ENCODE peak calls at places on chromosomes 4 and X, in ten cellular contexts. O is tibial artery; A is CD8-positive, alpha-beta memory T cell; Z is right cardiac atrium; R is ovary; C is left ventricle myocardium inferior; L is lower lobe of right lung; M is endodermal cell; J is aorta; T is tibial nerve. Y is an unnamed sample. For H3K9me3 and H3K4me1, the result is how much of the 10 kb centered on the place peaks cover.

GRCh38 chrX:151970661-151971060 is 3.8 kb downstream of the GABRE start:
- DNase-seq in O (peak), A (no peak), Z (peak), R (peak), C (peak), L (peak), M (no peak), J (peak), T (peak), Y (peak)

GRCh38 chr4:1625600-1626138 is 58.4 kb downstream of the FAM53A start:
- DNase-seq in O (no peak), A (no peak), Z (no peak), R (no peak), C (no peak), L (no peak), M (no peak), J (no peak), T (no peak), Y (no peak)

GRCh38 chr4:39823193-39823592 is 125.3 kb downstream of the UBE2K start:
- DNase-seq in O (no peak), A (no peak), Z (no peak), R (no peak), C (no peak), L (no peak), M (no peak), J (no peak), T (no peak), Y (no peak)

GRCh38 chrX:123976671-123977316 is 15.3 kb downstream of the STAG2 start:
- DNase-seq in O (no peak), A (peak), Z (no peak), R (no peak), C (no peak), L (no peak), M (no peak), J (no peak), T (no peak), Y (no peak)

GRCh38 chr4:71962622-71963264 is 69.1 kb upstream of the NPFFR2 start:
- DNase-seq in O (no peak), A (no peak), Z (no peak), R (no peak), C (no peak), L (no peak), M (no peak), J (no peak), T (no peak), Y (no peak)

GRCh38 chrX:13937370-13938052 is 92.2 kb downstream of the GEMIN8 start:
- DNase-seq in O (no peak), A (no peak), Z (no peak), R (no peak), C (no peak), L (no peak), M (peak), J (no peak), T (no peak), Y (no peak)

GRCh38 chr4:929096-929765 is 2.9 kb downstream of the GAK start:
- DNase-seq in O (no peak), A (no peak), Z (no peak), R (no peak), C (no peak), L (no peak), M (peak), J (peak), T (no peak), Y (no peak)

GRCh38 chr4:141713771-141714445 is 77.5 kb downstream of the IL15 start:
- DNase-seq in O (no peak), A (no peak), Z (no peak), R (no peak), C (no peak), L (no peak), M (peak), J (no peak), T (no peak), Y (no peak)

GRCh38 chrX:34426334-34426733 is 230.8 kb downstream of the TMEM47 start:
- DNase-seq in O (no peak), A (no peak), Z (no peak), R (no peak), C (no peak), L (no peak), M (peak), J (no peak), T (no peak), Y (no peak)

GRCh38 chrX:56800801-56801200 is 71.8 kb downstream of the NBDY start:
- DNase-seq in O (no peak), A (peak), Z (no peak), R (no peak), C (no peak), L (no peak), M (peak), J (no peak), T (no peak), Y (no peak)

GRCh38 chrX:145910017-145910416 is 92.4 kb downstream of the SLITRK2 start:
- DNase-seq in O (no peak), A (no peak), Z (no peak), R (no peak), C (no peak), L (no peak), M (no peak), J (no peak), T (no peak), Y (no peak)

GRCh38 chr4:56840559-56840958 is 19.1 kb upstream of the SPINK2 start:
- DNase-seq in O (no peak), A (no peak), Z (no peak), R (no peak), C (no peak), L (no peak), M (no peak), J (no peak), T (no peak), Y (no peak)

GRCh38 chr4:162959056-162959455 is 207.6 kb downstream of the NAF1 start:
- DNase-seq in O (no peak), A (no peak), Z (no peak), R (no peak), C (no peak), L (no peak), M (peak), J (no peak), T (no peak), Y (no peak)

GRCh38 chr4:128346054-128346716 is 58.6 kb upstream of the PGRMC2 start:
- DNase-seq in O (no peak), A (no peak), Z (no peak), R (no peak), C (no peak), L (no peak), M (no peak), J (no peak), T (no peak), Y (no peak)

GRCh38 chr4:137370206-137370633 is 162.1 kb downstream of the PCDH18 start:
- DNase-seq in O (no peak), A (no peak), Z (no peak), R (no peak), C (no peak), L (no peak), M (no peak), J (no peak), T (no peak), Y (no peak)

GRCh38 chrX:30881390-30881789 is 7.7 kb downstream of the TAB3 start:
- DNase-seq in O (no peak), A (no peak), Z (no peak), R (no peak), C (no peak), L (no peak), M (no peak), J (no peak), T (no peak), Y (no peak)

GRCh38 chrX:41027388-41027787 is 57.9 kb upstream of the USP9X start:
- DNase-seq in O (no peak), A (no peak), Z (no peak), R (no peak), C (no peak), L (no peak), M (no peak), J (no peak), T (no peak), Y (no peak)

GRCh38 chr4:139675651-139676050 is 10.0 kb downstream of the MGST2 start:
- DNase-seq in O (no peak), A (no peak), Z (no peak), R (no peak), C (no peak), L (no peak), M (no peak), J (no peak), T (no peak), Y (no peak)

GRCh38 chr4:6986067-6986780 is 56.9 kb upstream of the TADA2B start:
- DNase-seq in O (peak), A (no peak), Z (peak), R (peak), C (peak), L (peak), M (peak), J (no peak), T (peak), Y (peak)

GRCh38 chrX:124555036-124555595 is 208.8 kb downstream of the SH2D1A start:
- DNase-seq in O (no peak), A (no peak), Z (no peak), R (no peak), C (no peak), L (no peak), M (no peak), J (no peak), T (no peak), Y (no peak)

GRCh38 chrX:18368402-18368801 is 13.9 kb upstream of the SCML2 start:
- DNase-seq in O (no peak), A (no peak), Z (no peak), R (no peak), C (no peak), L (no peak), M (no peak), J (no peak), T (no peak), Y (no peak)

GRCh38 chrX:71637848-71638247 is 19.5 kb upstream of the CXCR3 start:
- DNase-seq in O (no peak), A (no peak), Z (no peak), R (no peak), C (no peak), L (no peak), M (no peak), J (no peak), T (no peak), Y (no peak)

GRCh38 chrX:2486476-2487133 is 14.2 kb downstream of the DHRSX start:
- DNase-seq in O (no peak), A (no peak), Z (no peak), R (no peak), C (no peak), L (no peak), M (peak), J (no peak), T (no peak), Y (no peak)

DNA sequence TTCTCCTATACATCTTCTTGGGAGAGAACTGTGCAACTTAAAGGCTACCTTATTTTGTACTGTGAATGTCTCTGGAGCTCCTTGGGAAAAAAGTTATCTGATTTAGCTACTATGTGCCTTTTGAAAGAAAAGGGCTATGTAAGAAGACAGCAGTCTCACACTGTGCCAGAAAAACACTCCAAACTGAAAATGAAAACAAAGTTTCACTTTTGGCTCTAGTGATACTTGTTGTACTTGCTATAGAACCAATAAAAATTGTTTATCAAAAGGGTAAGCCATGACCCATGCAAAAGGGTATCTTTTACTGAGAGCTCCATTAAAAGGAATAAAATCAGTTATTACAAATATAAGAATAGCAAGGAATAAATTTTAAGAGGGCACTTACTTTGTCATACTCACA is 2270.0 kb downstream of the ARAP2 start:
- DNase-seq in O (no peak), A (no peak), Z (no peak), R (no peak), C (no peak), L (no peak), M (no peak), J (no peak), T (no peak), Y (no peak)
- H3K9me3 ChIP-seq in O (under half), A (under half), Z (under half), R (under half), C (under half), L (under half), M (under half), J (under half), T (under half), Y (under half)

DNA sequence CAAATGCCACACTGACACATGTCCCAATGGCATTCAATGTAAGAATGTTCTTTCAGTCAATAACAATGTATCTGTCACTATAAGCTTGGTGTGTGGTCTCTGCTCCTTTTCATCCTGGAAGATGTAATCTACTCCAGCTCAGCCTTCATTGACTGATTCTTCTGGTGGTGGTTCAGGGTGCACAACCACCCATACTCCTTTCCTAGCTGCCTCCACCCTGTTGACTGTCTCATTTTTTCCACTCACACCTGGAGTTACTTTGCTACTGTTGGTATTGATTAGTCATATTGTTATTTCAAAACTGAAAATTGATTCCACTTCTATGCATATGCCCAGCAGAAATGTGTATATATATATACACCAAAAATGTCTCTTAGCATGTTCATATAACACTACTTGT is 140.5 kb downstream of the ASB9 start:
- DNase-seq in O (no peak), A (no peak), Z (no peak), R (no peak), C (no peak), L (no peak), M (no peak), J (no peak), T (no peak), Y (no peak)
- H3K27ac ChIP-seq in O (no peak), A (no peak), Z (no peak), R (no peak), C (no peak), L (no peak), M (no peak), J (no peak), T (no peak), Y (no peak)

GRCh38 chr4:86973668-86974067 is 38.9 kb downstream of the AFF1 start:
- DNase-seq in O (no peak), A (no peak), Z (no peak), R (no peak), C (no peak), L (no peak), M (no peak), J (no peak), T (no peak), Y (no peak)
- H3K4me1 ChIP-seq in O (under half), A (under half), Z (under half), R (under half), C (under half), L (half or more), M (under half), J (under half), T (under half), Y (half or more)

GRCh38 chr4:8364848-8365350 is 75.6 kb downstream of the ACOX3 start:
- DNase-seq in O (no peak), A (no peak), Z (no peak), R (no peak), C (no peak), L (peak), M (no peak), J (peak), T (no peak), Y (no peak)

GRCh38 chr4:8365951-8366350 is 74.6 kb downstream of the ACOX3 start:
- DNase-seq in O (no peak), A (no peak), Z (no peak), R (no peak), C (no peak), L (peak), M (no peak), J (peak), T (no peak), Y (no peak)

GRCh38 chr4:8362483-8362882 is 78.0 kb downstream of the ACOX3 start:
- DNase-seq in O (no peak), A (no peak), Z (no peak), R (no peak), C (no peak), L (no peak), M (no peak), J (no peak), T (no peak), Y (no peak)

GRCh38 chr4:8365353-8365752 is 75.2 kb downstream of the ACOX3 start:
- DNase-seq in O (no peak), A (no peak), Z (no peak), R (no peak), C (no peak), L (peak), M (no peak), J (peak), T (no peak), Y (no peak)

DNA sequence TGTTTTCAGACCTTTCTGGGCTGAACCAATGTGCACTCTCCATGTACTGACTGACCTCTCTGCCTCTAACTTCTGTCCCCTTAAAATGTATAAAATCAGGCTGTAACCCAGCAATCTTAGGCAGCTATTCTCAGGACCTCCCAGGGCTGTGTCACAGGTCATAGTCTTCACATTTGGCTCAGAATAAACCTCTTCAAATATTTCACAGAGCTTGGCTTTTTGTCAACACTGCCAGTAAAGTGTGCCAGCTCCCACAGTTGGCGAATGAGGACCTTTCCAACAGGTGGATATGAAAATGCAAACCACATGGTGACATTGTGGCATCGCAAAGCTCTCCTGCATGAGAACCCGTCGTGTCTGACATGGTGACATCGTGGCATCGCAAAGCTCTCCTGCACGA is 76.4 kb downstream of the ACOX3 start:
- DNase-seq in O (no peak), A (no peak), Z (no peak), R (no peak), C (no peak), L (no peak), M (no peak), J (peak), T (no peak), Y (no peak)
- H3K9me3 ChIP-seq in O (under half), A (under half), Z (under half), R (under half), C (under half), L (under half), M (under half), J (under half), T (under half), Y (under half)

DNA sequence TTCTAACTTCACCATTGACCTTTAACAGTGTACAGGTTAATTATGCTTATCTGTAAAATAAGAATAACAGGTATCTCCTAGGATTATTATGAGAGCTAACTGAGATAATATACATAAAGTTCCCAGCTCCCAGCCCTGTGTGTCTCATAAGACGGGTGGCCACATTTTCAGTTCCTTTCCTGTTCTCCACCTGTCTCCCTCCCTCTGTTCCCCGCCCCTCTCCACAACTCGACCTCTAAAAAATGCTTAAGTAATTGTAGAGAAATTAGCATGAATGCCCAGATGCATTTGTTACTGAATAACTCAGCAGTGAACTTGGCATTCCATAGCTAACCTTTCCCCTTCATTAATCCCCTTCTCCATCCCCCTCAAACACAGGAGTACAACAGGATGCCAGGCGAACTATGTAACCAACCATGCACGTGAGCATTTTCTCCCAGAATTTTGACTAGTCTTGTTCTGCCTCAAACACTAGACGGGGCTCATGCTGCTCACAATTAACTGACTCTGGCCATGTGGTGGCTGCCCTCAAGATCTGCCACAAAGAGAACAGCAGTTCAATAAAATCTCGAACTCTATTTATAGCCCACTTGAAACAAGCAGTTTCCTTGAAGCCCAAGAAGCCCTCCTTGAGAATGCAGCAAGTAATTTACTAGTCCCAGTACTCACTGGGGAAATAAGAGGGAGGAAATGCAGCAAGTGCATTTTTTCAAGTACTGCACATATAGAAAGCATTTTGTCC is 351.2 kb downstream of the ARHGAP24 start:
- DNase-seq in O (peak), A (no peak), Z (no peak), R (no peak), C (no peak), L (no peak), M (peak), J (no peak), T (no peak), Y (no peak)
- H3K27ac ChIP-seq in O (peak), A (no peak), Z (no peak), R (no peak), C (peak), L (peak), M (peak), J (peak), T (no peak), Y (no peak)

GRCh38 chr4:183407635-183408463 is 36.6 kb upstream of the CDKN2AIP start:
- DNase-seq in O (no peak), A (no peak), Z (no peak), R (no peak), C (no peak), L (no peak), M (no peak), J (no peak), T (no peak), Y (no peak)

GRCh38 chr4:183411291-183411861 is 33.1 kb upstream of the CDKN2AIP start:
- DNase-seq in O (no peak), A (no peak), Z (no peak), R (no peak), C (no peak), L (no peak), M (no peak), J (peak), T (no peak), Y (no peak)

GRCh38 chr4:183409463-183409862 is 35.0 kb upstream of the CDKN2AIP start:
- DNase-seq in O (no peak), A (no peak), Z (no peak), R (no peak), C (no peak), L (no peak), M (no peak), J (no peak), T (no peak), Y (no peak)

GRCh38 chr4:183408791-183409190 is 35.6 kb upstream of the CDKN2AIP start:
- DNase-seq in O (no peak), A (no peak), Z (no peak), R (no peak), C (no peak), L (no peak), M (no peak), J (no peak), T (no peak), Y (no peak)

GRCh38 chr4:183409956-183410355 is 34.5 kb upstream of the CDKN2AIP start:
- DNase-seq in O (no peak), A (no peak), Z (no peak), R (no peak), C (no peak), L (no peak), M (no peak), J (no peak), T (no peak), Y (no peak)
- H3K4me1 ChIP-seq in O (under half), A (under half), Z (under half), R (under half), C (under half), L (under half), M (under half), J (under half), T (under half), Y (under half)

DNA sequence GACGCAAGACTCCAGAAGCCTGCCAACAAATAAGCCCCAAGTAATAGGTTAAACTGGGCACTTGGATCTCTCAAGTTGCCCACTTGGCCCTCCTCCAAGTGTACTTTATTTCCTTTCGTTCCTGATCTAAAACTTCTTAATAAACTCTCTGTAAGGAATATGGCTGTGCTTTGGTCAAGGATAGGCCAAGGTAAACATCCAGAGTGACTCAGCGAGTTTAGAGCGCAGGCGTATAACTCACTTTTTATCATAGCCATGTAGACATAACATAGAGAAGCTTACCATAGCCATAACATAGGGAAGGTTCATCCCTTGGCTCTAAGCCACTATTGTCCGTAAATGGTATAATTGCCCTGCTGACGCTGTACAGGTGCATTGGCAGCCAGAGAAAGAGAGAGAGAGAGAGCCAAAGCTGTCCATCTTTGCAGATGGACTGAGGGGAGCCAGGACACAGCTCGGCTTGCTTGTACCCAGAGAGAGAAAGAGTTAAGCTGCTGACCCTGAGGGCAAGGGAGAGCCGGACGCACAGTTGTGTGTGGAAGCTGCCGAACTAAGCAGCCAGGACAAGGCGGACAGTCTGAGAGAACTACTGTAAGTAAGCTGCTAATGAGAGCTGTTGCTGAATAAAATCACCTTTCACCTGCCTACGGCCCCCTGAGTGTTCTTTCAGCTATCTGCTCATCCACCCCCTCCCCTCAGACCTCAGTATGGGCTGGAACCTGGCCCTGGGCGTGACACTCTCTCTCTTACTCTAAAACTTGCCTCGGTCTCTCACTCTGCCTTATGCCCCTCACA is 1.8 kb downstream of the TLR1 start:
- DNase-seq in O (no peak), A (no peak), Z (no peak), R (no peak), C (no peak), L (no peak), M (no peak), J (no peak), T (no peak), Y (no peak)
- H3K9me3 ChIP-seq in O (under half), A (under half), Z (under half), R (under half), C (under half), L (under half), M (under half), J (under half), T (under half), Y (under half)

Y was measured in heart left ventricle.